ENCODE peak calls at places on chromosomes 4 and X, in eight cellular contexts. E, Y, L, N, B, T, D and W are unnamed samples.
A peak's percentile ranks its signal among the peaks of the same experiment; 100 is the strongest.

GRCh38 chr4:21134994-21135393 is 434.7 kb downstream of the PACRGL start:
- DNase-seq in E (no peak), Y (peak; percentile 33), L (no peak), N (no peak), B (no peak), T (no peak), D (no peak), W (no peak)

GRCh38 chr4:186104895-186105720 is 604 bp downstream of the FAM149A start:
- DNase-seq in E (no peak), Y (no peak), L (no peak), N (no peak), B (no peak), T (peak; percentile 51), D (peak; percentile 51), W (no peak)

GRCh38 chrX:26851981-26852380 is 611.2 kb downstream of the PPP4R3C start:
- DNase-seq in E (no peak), Y (peak; percentile 4), L (no peak), N (no peak), B (no peak), T (no peak), D (no peak), W (no peak)

GRCh38 chrX:136204571-136204970 is 46.6 kb downstream of the MAP7D3 start:
- DNase-seq in E (peak; percentile 76), Y (no peak), L (peak; percentile 57), N (peak; percentile 49), B (peak; percentile 40), T (peak; percentile 70), D (no peak), W (peak; percentile 49)

GRCh38 chr4:145635630-145636029 is 16.4 kb downstream of the MMAA start:
- DNase-seq in E (no peak), Y (no peak), L (no peak), N (no peak), B (no peak), T (no peak), D (no peak), W (no peak)

GRCh38 chr4:75598390-75598789 is 31.9 kb downstream of the CDKL2 start:
- DNase-seq in E (no peak), Y (peak; percentile 18), L (peak; percentile 39), N (no peak), B (no peak), T (no peak), D (no peak), W (no peak)

GRCh38 chr4:87423313-87424031 is 1.1 kb downstream of the NUDT9 start:
- DNase-seq in E (no peak), Y (peak; percentile 30), L (no peak), N (no peak), B (no peak), T (no peak), D (peak; percentile 50), W (no peak)

GRCh38 chr4:66465111-66465510 is 794.8 kb upstream of the EPHA5 start:
- DNase-seq in E (no peak), Y (no peak), L (peak; percentile 3), N (no peak), B (no peak), T (no peak), D (no peak), W (no peak)

GRCh38 chr4:170057851-170058250 is 31.7 kb upstream of the MFAP3L start:
- DNase-seq in E (no peak), Y (no peak), L (no peak), N (no peak), B (no peak), T (no peak), D (no peak), W (no peak)

GRCh38 chr4:48254381-48255072 is 15.1 kb downstream of the TEC start:
- DNase-seq in E (no peak), Y (no peak), L (peak; percentile 82), N (peak; percentile 76), B (no peak), T (no peak), D (peak; percentile 60), W (no peak)

GRCh38 chrX:69124108-69124507 is 41.1 kb downstream of the PJA1 start:
- DNase-seq in E (no peak), Y (no peak), L (peak; percentile 65), N (no peak), B (no peak), T (no peak), D (no peak), W (no peak)

GRCh38 chrX:140180585-140180984 is 215.3 kb upstream of the CXorf66 start:
- DNase-seq in E (no peak), Y (no peak), L (peak; percentile 82), N (no peak), B (no peak), T (no peak), D (no peak), W (no peak)

GRCh38 chr4:128483816-128484215 is 196.2 kb upstream of the PGRMC2 start:
- DNase-seq in E (no peak), Y (no peak), L (peak; percentile 27), N (no peak), B (no peak), T (no peak), D (no peak), W (no peak)

GRCh38 chrX:11757729-11758399 is at the start of gene MSL3:
- DNase-seq in E (peak; percentile 75), Y (peak; percentile 67), L (peak; percentile 61), N (peak; percentile 64), B (peak; percentile 7), T (peak; percentile 73), D (peak; percentile 57), W (no peak)

GRCh38 chr4:5824635-5825034 is 68.3 kb downstream of the CRMP1 start:
- DNase-seq in E (no peak), Y (peak; percentile 58), L (peak; percentile 51), N (no peak), B (no peak), T (no peak), D (no peak), W (no peak)

GRCh38 chr4:17535906-17536305 is 20.9 kb downstream of the CLRN2 start:
- DNase-seq in E (no peak), Y (peak; percentile 28), L (no peak), N (no peak), B (no peak), T (no peak), D (peak; percentile 52), W (no peak)

GRCh38 chrX:135194684-135195083 is 23.5 kb upstream of the CT55 start:
- DNase-seq in E (no peak), Y (peak; percentile 1), L (no peak), N (no peak), B (no peak), T (no peak), D (no peak), W (no peak)

GRCh38 chrX:8773117-8773516 is 28.1 kb downstream of the FAM9A start:
- DNase-seq in E (no peak), Y (no peak), L (no peak), N (no peak), B (no peak), T (no peak), D (no peak), W (no peak)

GRCh38 chr4:88743696-88744095 is 46.1 kb upstream of the NAP1L5 start:
- DNase-seq in E (no peak), Y (no peak), L (peak; percentile 94), N (no peak), B (no peak), T (no peak), D (no peak), W (no peak)

GRCh38 chr4:52837716-52838558 is 24.2 kb upstream of the RASL11B start:
- DNase-seq in E (no peak), Y (peak; percentile 77), L (peak; percentile 66), N (peak; percentile 22), B (no peak), T (no peak), D (peak; percentile 41), W (peak; percentile 69)

GRCh38 chr4:48112017-48112667 is 21.9 kb downstream of the TXK start:
- DNase-seq in E (no peak), Y (no peak), L (peak; percentile 45), N (no peak), B (no peak), T (no peak), D (no peak), W (no peak)

GRCh38 chr4:7938513-7939376 is 916 bp downstream of the AFAP1 start:
- DNase-seq in E (no peak), Y (no peak), L (peak; percentile 45), N (peak; percentile 39), B (peak; percentile 17), T (no peak), D (peak; percentile 41), W (no peak)

GRCh38 chr4:7941111-7942018 is 1.7 kb upstream of the AFAP1 start:
- DNase-seq in E (no peak), Y (no peak), L (no peak), N (no peak), B (no peak), T (no peak), D (no peak), W (peak; percentile 79)

GRCh38 chr4:7936963-7937362 is 2.7 kb downstream of the AFAP1 start:
- DNase-seq in E (no peak), Y (no peak), L (no peak), N (no peak), B (no peak), T (no peak), D (no peak), W (no peak)

GRCh38 chr4:7942019-7942556 is 2.4 kb upstream of the AFAP1 start:
- DNase-seq in E (no peak), Y (no peak), L (no peak), N (no peak), B (no peak), T (no peak), D (no peak), W (no peak)

GRCh38 chr4:7939377-7940108 is at the start of gene AFAP1:
- DNase-seq in E (peak; percentile 89), Y (no peak), L (peak; percentile 76), N (peak; percentile 93), B (peak; percentile 79), T (peak; percentile 90), D (peak; percentile 91), W (peak; percentile 69)
- TF ChIP-seq POLR2A in E (peak; percentile 66), Y (no peak), L (peak; percentile 90), N (no peak), B (peak; percentile 72), T (peak; percentile 63), D (peak; percentile 74), W (no peak)

DNA sequence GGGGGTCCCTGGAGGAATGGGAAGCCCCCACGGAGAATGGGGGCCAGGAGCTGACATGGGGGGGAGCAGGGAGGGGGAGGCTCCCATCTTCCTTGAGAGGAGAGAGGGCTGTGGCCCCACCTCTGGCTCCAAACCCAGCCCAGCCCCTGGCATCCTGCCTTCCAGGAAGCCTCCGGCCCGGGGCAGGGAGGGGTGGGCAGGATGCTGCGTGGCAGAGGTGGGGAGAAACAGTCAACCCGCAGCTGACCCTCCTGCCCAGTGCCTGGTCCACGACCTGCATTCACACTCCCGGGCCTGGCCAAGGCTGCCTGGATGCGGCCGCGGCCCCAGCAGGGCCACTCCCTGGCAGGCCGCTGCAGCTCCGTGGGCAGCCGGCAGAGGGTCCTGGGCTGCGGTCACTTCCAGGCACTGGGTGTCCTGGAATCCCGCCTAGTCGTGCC is 39.0 kb downstream of the CPLX1 start:
- DNase-seq in E (peak; percentile 65), Y (no peak), L (no peak), N (peak; percentile 60), B (no peak), T (no peak), D (no peak), W (no peak)
- TF ChIP-seq CTCF in E (no peak), Y (no peak), L (peak; percentile 17), N (peak; percentile 37), B (no peak), T (no peak), D (no peak), W (no peak)

GRCh38 chr4:155903453-155903852 is at the start of gene TDO2:
- DNase-seq in E (no peak), Y (no peak), L (no peak), N (no peak), B (no peak), T (no peak), D (no peak), W (no peak)
- TF ChIP-seq POLR2A in E (no peak), Y (no peak), L (no peak), N (no peak), B (no peak), T (no peak), D (no peak), W (no peak)

GRCh38 chr4:100926039-100926717 is 408.4 kb upstream of the EMCN start:
- DNase-seq in E (no peak), Y (no peak), L (no peak), N (no peak), B (no peak), T (no peak), D (no peak), W (no peak)
- TF ChIP-seq CTCF in E (no peak), Y (no peak), L (no peak), N (no peak), B (no peak), T (no peak), D (no peak), W (no peak)